ENCODE peak calls at places on chromosomes 16 and 17, in nine cellular contexts. One of them, this sample, is unnamed.

GRCh38 chr16:50121721-50122445 is 31.2 kb upstream of the TENT4B start:
- DNase-seq in A172: no peak
- DNase-seq in effector memory CD4-positive, alpha-beta T cell: peak; percentile 1
- DNase-seq in fibroblast of mammary gland: no peak
- DNase-seq in body of pancreas: no peak
- DNase-seq in activated T-cell treated with anti-CD3 and anti-CD28 coated beads, Interleukin-2, amount 50 U/mL, for 72 hours: peak; percentile 75
- DNase-seq in omental fat pad: no peak
- DNase-seq in T-helper 1 cell: no peak
- DNase-seq in anterior cingulate cortex: no peak
- DNase-seq in this sample: no peak

GRCh38 chr17:35214192-35214591 is 20.0 kb upstream of the SLC35G3 start:
- DNase-seq in A172: no peak
- DNase-seq in effector memory CD4-positive, alpha-beta T cell: peak; percentile 30
- DNase-seq in fibroblast of mammary gland: no peak
- DNase-seq in body of pancreas: no peak
- DNase-seq in activated T-cell treated with anti-CD3 and anti-CD28 coated beads, Interleukin-2, amount 50 U/mL, for 72 hours: peak; percentile 51
- DNase-seq in omental fat pad: no peak
- DNase-seq in T-helper 1 cell: no peak
- DNase-seq in anterior cingulate cortex: no peak
- DNase-seq in this sample: no peak

GRCh38 chr17:50431219-50431618 is 5.2 kb downstream of the ACSF2 start:
- DNase-seq in A172: no peak
- DNase-seq in effector memory CD4-positive, alpha-beta T cell: no peak
- DNase-seq in fibroblast of mammary gland: no peak
- DNase-seq in body of pancreas: no peak
- DNase-seq in activated T-cell treated with anti-CD3 and anti-CD28 coated beads, Interleukin-2, amount 50 U/mL, for 72 hours: no peak
- DNase-seq in omental fat pad: no peak
- DNase-seq in T-helper 1 cell: no peak
- DNase-seq in anterior cingulate cortex: no peak
- DNase-seq in this sample: no peak

GRCh38 chr16:11045846-11046245 is 101.5 kb downstream of the CLEC16A start:
- DNase-seq in A172: no peak
- DNase-seq in effector memory CD4-positive, alpha-beta T cell: no peak
- DNase-seq in fibroblast of mammary gland: peak; percentile 68
- DNase-seq in body of pancreas: no peak
- DNase-seq in activated T-cell treated with anti-CD3 and anti-CD28 coated beads, Interleukin-2, amount 50 U/mL, for 72 hours: no peak
- DNase-seq in omental fat pad: no peak
- DNase-seq in T-helper 1 cell: no peak
- DNase-seq in anterior cingulate cortex: no peak
- DNase-seq in this sample: no peak

GRCh38 chr16:1102921-1103648 is 7.0 kb upstream of the C1QTNF8 start:
- DNase-seq in A172: no peak
- DNase-seq in effector memory CD4-positive, alpha-beta T cell: peak; percentile 50
- DNase-seq in fibroblast of mammary gland: peak; percentile 2
- DNase-seq in body of pancreas: peak; percentile 74
- DNase-seq in activated T-cell treated with anti-CD3 and anti-CD28 coated beads, Interleukin-2, amount 50 U/mL, for 72 hours: peak; percentile 84
- DNase-seq in omental fat pad: peak; percentile 29
- DNase-seq in T-helper 1 cell: peak; percentile 43
- DNase-seq in anterior cingulate cortex: no peak
- DNase-seq in this sample: no peak

GRCh38 chr16:1834096-1834495 is 7.1 kb downstream of the FAHD1 start:
- DNase-seq in A172: no peak
- DNase-seq in effector memory CD4-positive, alpha-beta T cell: no peak
- DNase-seq in fibroblast of mammary gland: no peak
- DNase-seq in body of pancreas: no peak
- DNase-seq in activated T-cell treated with anti-CD3 and anti-CD28 coated beads, Interleukin-2, amount 50 U/mL, for 72 hours: no peak
- DNase-seq in omental fat pad: no peak
- DNase-seq in T-helper 1 cell: no peak
- DNase-seq in anterior cingulate cortex: no peak
- DNase-seq in this sample: no peak

GRCh38 chr17:64124609-64125008 is 5.3 kb downstream of the ERN1 start:
- DNase-seq in A172: no peak
- DNase-seq in effector memory CD4-positive, alpha-beta T cell: no peak
- DNase-seq in fibroblast of mammary gland: no peak
- DNase-seq in body of pancreas: no peak
- DNase-seq in activated T-cell treated with anti-CD3 and anti-CD28 coated beads, Interleukin-2, amount 50 U/mL, for 72 hours: no peak
- DNase-seq in omental fat pad: no peak
- DNase-seq in T-helper 1 cell: no peak
- DNase-seq in anterior cingulate cortex: no peak
- DNase-seq in this sample: no peak

GRCh38 chr17:12683299-12683698 is 17.6 kb downstream of the MYOCD start:
- DNase-seq in A172: no peak
- DNase-seq in effector memory CD4-positive, alpha-beta T cell: no peak
- DNase-seq in fibroblast of mammary gland: no peak
- DNase-seq in body of pancreas: no peak
- DNase-seq in activated T-cell treated with anti-CD3 and anti-CD28 coated beads, Interleukin-2, amount 50 U/mL, for 72 hours: no peak
- DNase-seq in omental fat pad: no peak
- DNase-seq in T-helper 1 cell: no peak
- DNase-seq in anterior cingulate cortex: no peak
- DNase-seq in this sample: no peak

GRCh38 chr17:20010099-20010863 is 1.1 kb downstream of the SPECC1 start:
- DNase-seq in A172: peak; percentile 63
- DNase-seq in effector memory CD4-positive, alpha-beta T cell: no peak
- DNase-seq in fibroblast of mammary gland: peak; percentile 61
- DNase-seq in body of pancreas: peak; percentile 38
- DNase-seq in activated T-cell treated with anti-CD3 and anti-CD28 coated beads, Interleukin-2, amount 50 U/mL, for 72 hours: peak; percentile 7
- DNase-seq in omental fat pad: no peak
- DNase-seq in T-helper 1 cell: no peak
- DNase-seq in anterior cingulate cortex: peak; percentile 15
- DNase-seq in this sample: peak; percentile 64

GRCh38 chr16:20411055-20411454 is 1.7 kb downstream of the ACSM5 start:
- DNase-seq in A172: no peak
- DNase-seq in effector memory CD4-positive, alpha-beta T cell: no peak
- DNase-seq in fibroblast of mammary gland: no peak
- DNase-seq in body of pancreas: no peak
- DNase-seq in activated T-cell treated with anti-CD3 and anti-CD28 coated beads, Interleukin-2, amount 50 U/mL, for 72 hours: no peak
- DNase-seq in omental fat pad: no peak
- DNase-seq in T-helper 1 cell: no peak
- DNase-seq in anterior cingulate cortex: no peak
- DNase-seq in this sample: no peak

GRCh38 chr16:16144416-16144815 is 78.9 kb downstream of the ABCC6 start:
- DNase-seq in A172: peak; percentile 77
- DNase-seq in effector memory CD4-positive, alpha-beta T cell: no peak
- DNase-seq in fibroblast of mammary gland: no peak
- DNase-seq in body of pancreas: no peak
- DNase-seq in activated T-cell treated with anti-CD3 and anti-CD28 coated beads, Interleukin-2, amount 50 U/mL, for 72 hours: no peak
- DNase-seq in omental fat pad: no peak
- DNase-seq in T-helper 1 cell: no peak
- DNase-seq in anterior cingulate cortex: no peak
- DNase-seq in this sample: no peak

GRCh38 chr17:77374170-77374936 is 233.6 kb downstream of the SEC14L1 start:
- DNase-seq in A172: no peak
- DNase-seq in effector memory CD4-positive, alpha-beta T cell: peak; percentile 60
- DNase-seq in fibroblast of mammary gland: peak; percentile 82
- DNase-seq in body of pancreas: peak; percentile 79
- DNase-seq in activated T-cell treated with anti-CD3 and anti-CD28 coated beads, Interleukin-2, amount 50 U/mL, for 72 hours: peak; percentile 82
- DNase-seq in omental fat pad: no peak
- DNase-seq in T-helper 1 cell: peak; percentile 55
- DNase-seq in anterior cingulate cortex: no peak
- DNase-seq in this sample: no peak

GRCh38 chr17:41377546-41377945 is 4.6 kb downstream of the KRT34 start:
- DNase-seq in A172: peak; percentile 19
- DNase-seq in effector memory CD4-positive, alpha-beta T cell: no peak
- DNase-seq in fibroblast of mammary gland: peak; percentile 18
- DNase-seq in body of pancreas: no peak
- DNase-seq in activated T-cell treated with anti-CD3 and anti-CD28 coated beads, Interleukin-2, amount 50 U/mL, for 72 hours: no peak
- DNase-seq in omental fat pad: no peak
- DNase-seq in T-helper 1 cell: no peak
- DNase-seq in anterior cingulate cortex: no peak
- DNase-seq in this sample: no peak

GRCh38 chr17:41957058-41957868 is 9.3 kb upstream of the CNP start:
- DNase-seq in A172: peak; percentile 63
- DNase-seq in effector memory CD4-positive, alpha-beta T cell: no peak
- DNase-seq in fibroblast of mammary gland: no peak
- DNase-seq in body of pancreas: no peak
- DNase-seq in activated T-cell treated with anti-CD3 and anti-CD28 coated beads, Interleukin-2, amount 50 U/mL, for 72 hours: no peak
- DNase-seq in omental fat pad: no peak
- DNase-seq in T-helper 1 cell: no peak
- DNase-seq in anterior cingulate cortex: no peak
- DNase-seq in this sample: peak; percentile 34

GRCh38 chr17:49730078-49730786 is 22.5 kb upstream of the SLC35B1 start:
- DNase-seq in A172: no peak
- DNase-seq in effector memory CD4-positive, alpha-beta T cell: no peak
- DNase-seq in fibroblast of mammary gland: peak; percentile 93
- DNase-seq in body of pancreas: peak; percentile 86
- DNase-seq in activated T-cell treated with anti-CD3 and anti-CD28 coated beads, Interleukin-2, amount 50 U/mL, for 72 hours: no peak
- DNase-seq in omental fat pad: peak; percentile 25
- DNase-seq in T-helper 1 cell: no peak
- DNase-seq in anterior cingulate cortex: peak; percentile 68
- DNase-seq in this sample: no peak

GRCh38 chr17:8128125-8128784 is 4.3 kb upstream of the HES7 start:
- DNase-seq in A172: no peak
- DNase-seq in effector memory CD4-positive, alpha-beta T cell: no peak
- DNase-seq in fibroblast of mammary gland: no peak
- DNase-seq in body of pancreas: no peak
- DNase-seq in activated T-cell treated with anti-CD3 and anti-CD28 coated beads, Interleukin-2, amount 50 U/mL, for 72 hours: no peak
- DNase-seq in omental fat pad: no peak
- DNase-seq in T-helper 1 cell: no peak
- DNase-seq in anterior cingulate cortex: no peak
- DNase-seq in this sample: no peak

GRCh38 chr16:28925386-28926228 is 569 bp upstream of the RABEP2 start:
- DNase-seq in A172: peak; percentile 84
- DNase-seq in effector memory CD4-positive, alpha-beta T cell: peak; percentile 74
- DNase-seq in fibroblast of mammary gland: peak; percentile 77
- DNase-seq in body of pancreas: peak; percentile 67
- DNase-seq in activated T-cell treated with anti-CD3 and anti-CD28 coated beads, Interleukin-2, amount 50 U/mL, for 72 hours: peak; percentile 89
- DNase-seq in omental fat pad: no peak
- DNase-seq in T-helper 1 cell: peak; percentile 54
- DNase-seq in anterior cingulate cortex: peak; percentile 45
- DNase-seq in this sample: peak; percentile 75

GRCh38 chr17:46841561-46842379 is 9.6 kb upstream of the WNT9B start:
- DNase-seq in A172: no peak
- DNase-seq in effector memory CD4-positive, alpha-beta T cell: no peak
- DNase-seq in fibroblast of mammary gland: no peak
- DNase-seq in body of pancreas: peak; percentile 44
- DNase-seq in activated T-cell treated with anti-CD3 and anti-CD28 coated beads, Interleukin-2, amount 50 U/mL, for 72 hours: peak; percentile 46
- DNase-seq in omental fat pad: no peak
- DNase-seq in T-helper 1 cell: no peak
- DNase-seq in anterior cingulate cortex: no peak
- DNase-seq in this sample: no peak

GRCh38 chr17:48570325-48571023 is 7.7 kb downstream of the HOXB4 start:
- DNase-seq in A172: no peak
- DNase-seq in effector memory CD4-positive, alpha-beta T cell: no peak
- DNase-seq in fibroblast of mammary gland: no peak
- DNase-seq in body of pancreas: no peak
- DNase-seq in activated T-cell treated with anti-CD3 and anti-CD28 coated beads, Interleukin-2, amount 50 U/mL, for 72 hours: no peak
- DNase-seq in omental fat pad: no peak
- DNase-seq in T-helper 1 cell: no peak
- DNase-seq in anterior cingulate cortex: no peak
- DNase-seq in this sample: no peak

GRCh38 chr17:73719588-73720071 is 75.4 kb upstream of the SDK2 start:
- DNase-seq in A172: no peak
- DNase-seq in effector memory CD4-positive, alpha-beta T cell: no peak
- DNase-seq in fibroblast of mammary gland: no peak
- DNase-seq in body of pancreas: no peak
- DNase-seq in activated T-cell treated with anti-CD3 and anti-CD28 coated beads, Interleukin-2, amount 50 U/mL, for 72 hours: no peak
- DNase-seq in omental fat pad: no peak
- DNase-seq in T-helper 1 cell: no peak
- DNase-seq in anterior cingulate cortex: peak; percentile 67
- DNase-seq in this sample: no peak

GRCh38 chr17:47276868-47277267 is 23.2 kb downstream of the ITGB3 start:
- DNase-seq in A172: no peak
- DNase-seq in effector memory CD4-positive, alpha-beta T cell: no peak
- DNase-seq in fibroblast of mammary gland: peak; percentile 92
- DNase-seq in body of pancreas: peak; percentile 66
- DNase-seq in activated T-cell treated with anti-CD3 and anti-CD28 coated beads, Interleukin-2, amount 50 U/mL, for 72 hours: no peak
- DNase-seq in omental fat pad: no peak
- DNase-seq in T-helper 1 cell: no peak
- DNase-seq in anterior cingulate cortex: peak; percentile 6
- DNase-seq in this sample: peak; percentile 82

GRCh38 chr17:39236383-39236927 is 10.7 kb upstream of the STAC2 start:
- DNase-seq in A172: no peak
- DNase-seq in effector memory CD4-positive, alpha-beta T cell: no peak
- DNase-seq in fibroblast of mammary gland: no peak
- DNase-seq in body of pancreas: no peak
- DNase-seq in activated T-cell treated with anti-CD3 and anti-CD28 coated beads, Interleukin-2, amount 50 U/mL, for 72 hours: no peak
- DNase-seq in omental fat pad: no peak
- DNase-seq in T-helper 1 cell: no peak
- DNase-seq in anterior cingulate cortex: no peak
- DNase-seq in this sample: peak; percentile 2

GRCh38 chr16:85697441-85697840 is 8.7 kb upstream of the GINS2 start:
- DNase-seq in A172: no peak
- DNase-seq in effector memory CD4-positive, alpha-beta T cell: no peak
- DNase-seq in fibroblast of mammary gland: no peak
- DNase-seq in body of pancreas: no peak
- DNase-seq in activated T-cell treated with anti-CD3 and anti-CD28 coated beads, Interleukin-2, amount 50 U/mL, for 72 hours: no peak
- DNase-seq in omental fat pad: no peak
- DNase-seq in T-helper 1 cell: no peak
- DNase-seq in anterior cingulate cortex: no peak
- DNase-seq in this sample: no peak

GRCh38 chr17:33561935-33562334 is 268.8 kb upstream of the ASIC2 start:
- DNase-seq in A172: no peak
- DNase-seq in effector memory CD4-positive, alpha-beta T cell: no peak
- DNase-seq in fibroblast of mammary gland: no peak
- DNase-seq in body of pancreas: no peak
- DNase-seq in activated T-cell treated with anti-CD3 and anti-CD28 coated beads, Interleukin-2, amount 50 U/mL, for 72 hours: no peak
- DNase-seq in omental fat pad: no peak
- DNase-seq in T-helper 1 cell: no peak
- DNase-seq in anterior cingulate cortex: no peak
- DNase-seq in this sample: no peak

This sample was measured in H4.